ENCODE peak calls at places on chromosomes 3 and 15, in four cellular contexts. T is hepatocyte, H is cardiac fibroblast, R is small intestine. M is an unnamed sample.

GRCh38 chr15:39657714-39658113 is 76.8 kb downstream of the THBS1 start:
- DNase-seq in R (no peak), H (peak), T (no peak), M (no peak)

GRCh38 chr15:90143176-90143655 is 40.9 kb upstream of the IDH2 start:
- DNase-seq in T (peak), R (peak), H (peak), M (peak)

GRCh38 chr3:122055215-122055614 is at the start of gene CD86:
- DNase-seq in R (no peak), T (no peak), H (no peak), M (no peak)

GRCh38 chr3:195886181-195887141 is 21.9 kb downstream of the TNK2 start:
- DNase-seq in H (peak), T (no peak), R (no peak), M (no peak)

GRCh38 chr3:178982138-178982537 is 89.5 kb downstream of the ZMAT3 start:
- DNase-seq in T (no peak), H (no peak), R (no peak), M (no peak)

GRCh38 chr3:48633743-48634142 is 1.5 kb downstream of the SLC26A6 start:
- DNase-seq in R (no peak), H (no peak), T (no peak), M (no peak)

GRCh38 chr3:56890448-56891083 is 88.8 kb upstream of the ARHGEF3 start:
- DNase-seq in R (no peak), T (no peak), H (no peak), M (peak)

GRCh38 chr3:124784686-124785382 is 54.6 kb downstream of the UMPS start:
- DNase-seq in T (no peak), R (no peak), H (no peak), M (no peak)

GRCh38 chr3:106249159-106249558 is 380.3 kb upstream of the CBLB start:
- DNase-seq in H (no peak), R (peak), T (no peak), M (no peak)

DNA sequence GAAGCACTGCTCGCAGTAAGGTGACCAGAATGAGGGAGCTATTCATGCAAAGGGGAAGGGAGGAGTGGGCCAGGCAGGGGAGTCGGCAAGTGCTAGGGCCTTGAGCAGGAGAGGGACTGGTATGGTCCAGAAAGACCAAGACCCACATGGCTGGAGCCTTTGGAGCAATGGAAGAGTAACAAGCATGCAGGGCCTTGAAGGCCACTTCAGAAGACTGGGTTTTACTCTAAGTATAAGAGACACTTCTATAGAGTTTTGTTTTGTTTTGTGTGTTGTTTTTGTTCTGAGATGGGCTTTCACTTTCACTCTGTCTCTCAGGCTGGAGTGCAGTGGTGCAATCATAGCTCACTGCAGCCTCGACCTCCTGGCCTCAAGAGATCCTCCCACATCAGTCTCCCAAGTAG is 42.0 kb downstream of the BFSP2 start:
- DNase-seq in R (peak), H (no peak), T (no peak), M (no peak)
- H3K4me3 ChIP-seq in R (no peak), H (no peak), T (no peak), M (no peak)

GRCh38 chr15:35330921-35331320 is 215.0 kb downstream of the DPH6 start:
- DNase-seq in R (no peak), T (no peak), H (no peak), M (no peak)

GRCh38 chr15:35329993-35330695 is 215.8 kb downstream of the DPH6 start:
- DNase-seq in H (no peak), T (no peak), R (no peak), M (no peak)

GRCh38 chr15:35327789-35328188 is 218.2 kb downstream of the DPH6 start:
- DNase-seq in H (no peak), R (no peak), T (no peak), M (no peak)

GRCh38 chr15:35325374-35325941 is 220.5 kb downstream of the DPH6 start:
- DNase-seq in R (no peak), H (no peak), T (no peak), M (no peak)

DNA sequence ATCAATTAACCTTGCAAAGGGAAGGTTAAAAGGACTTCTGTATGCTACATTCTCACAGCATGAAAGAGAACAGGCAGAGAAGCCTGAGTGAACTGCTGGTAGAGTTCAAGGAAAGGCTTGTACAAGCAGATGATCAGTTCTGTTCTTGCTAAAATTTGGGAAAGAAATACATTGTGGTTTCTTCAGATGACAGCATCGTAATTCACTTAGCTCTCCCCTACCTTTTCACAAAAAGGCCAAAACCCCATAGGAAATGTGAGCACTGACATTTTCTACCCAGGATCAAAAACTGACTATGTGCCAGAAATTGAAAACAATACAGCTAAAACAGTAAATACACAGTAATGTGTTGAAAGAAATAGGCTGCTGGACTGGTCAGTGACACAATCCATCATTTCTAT is 216.4 kb downstream of the DPH6 start:
- DNase-seq in R (no peak), T (no peak), H (no peak), M (no peak)
- H3K4me3 ChIP-seq in R (no peak), T (no peak), H (no peak), M (no peak)

DNA sequence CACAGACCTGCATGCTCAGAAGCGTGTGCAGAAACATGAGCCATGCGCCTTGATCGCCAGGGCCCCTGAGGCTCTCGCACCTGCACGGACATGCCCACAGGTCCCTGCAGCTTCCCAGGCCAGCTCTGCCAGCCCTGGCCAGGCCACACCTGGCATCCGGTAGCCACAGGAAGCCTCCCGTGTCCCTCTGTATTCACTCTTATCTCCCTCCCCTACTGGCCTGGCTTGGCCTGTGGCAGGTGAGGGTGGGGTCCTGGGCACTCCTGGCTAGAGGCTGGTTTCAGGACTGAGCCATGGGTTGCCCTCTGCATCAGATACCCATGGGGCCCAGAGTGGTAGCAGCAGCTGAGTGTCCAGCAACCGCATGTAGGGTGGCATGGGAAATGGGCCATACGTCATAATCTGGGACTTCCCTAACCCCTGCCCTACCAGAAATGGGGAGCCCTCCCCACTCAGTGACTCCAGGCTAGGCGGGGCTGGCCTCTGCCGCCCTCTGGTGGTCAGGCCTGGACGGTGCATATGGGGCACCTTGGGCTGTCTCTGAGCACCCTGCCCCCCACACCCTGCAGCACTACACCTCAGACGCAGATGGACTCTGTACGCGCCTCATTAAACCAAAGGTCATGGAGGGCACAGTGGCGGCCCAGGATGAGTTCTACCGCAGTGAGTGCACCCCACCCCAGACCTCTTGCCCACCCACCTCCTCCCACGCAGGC is 12.6 kb upstream of the LMAN1L start:
- DNase-seq in T (peak), H (peak), R (peak), M (no peak)
- H3K4me3 ChIP-seq in T (no peak), H (no peak), R (no peak), M (no peak)

GRCh38 chr3:187130346-187131066 is 8.8 kb downstream of the RPL39L start:
- DNase-seq in R (peak), T (no peak), H (peak), M (peak)
- H3K4me3 ChIP-seq in R (no peak), T (no peak), H (no peak), M (no peak)

GRCh38 chr15:30985081-30985531 is 6.3 kb downstream of the MTMR10 start:
- DNase-seq in T (no peak), R (peak), H (peak), M (no peak)
- H3K4me3 ChIP-seq in T (no peak), R (no peak), H (no peak), M (no peak)

DNA sequence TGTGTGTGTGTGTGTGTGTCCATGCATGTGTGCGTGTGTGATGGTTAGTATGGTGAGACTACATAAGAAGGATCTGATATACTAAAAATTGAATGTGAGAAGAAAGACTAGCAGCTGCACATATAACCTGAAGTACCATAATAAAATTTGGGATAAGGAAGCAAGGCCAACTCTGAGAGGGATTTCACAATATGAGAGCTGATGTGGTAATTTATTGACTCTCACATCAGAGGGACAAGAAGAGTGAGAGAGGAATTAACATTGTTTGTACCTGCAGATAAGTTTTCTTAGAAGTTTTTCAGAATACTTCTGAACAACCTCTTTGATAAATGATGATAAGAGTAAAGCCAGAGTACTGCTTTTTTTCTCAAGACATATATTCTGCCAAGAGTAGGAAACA is 415.7 kb upstream of the ARPP21 start:
- DNase-seq in T (no peak), H (no peak), R (no peak), M (no peak)
- H3K4me3 ChIP-seq in T (no peak), H (no peak), R (no peak), M (no peak)

DNA sequence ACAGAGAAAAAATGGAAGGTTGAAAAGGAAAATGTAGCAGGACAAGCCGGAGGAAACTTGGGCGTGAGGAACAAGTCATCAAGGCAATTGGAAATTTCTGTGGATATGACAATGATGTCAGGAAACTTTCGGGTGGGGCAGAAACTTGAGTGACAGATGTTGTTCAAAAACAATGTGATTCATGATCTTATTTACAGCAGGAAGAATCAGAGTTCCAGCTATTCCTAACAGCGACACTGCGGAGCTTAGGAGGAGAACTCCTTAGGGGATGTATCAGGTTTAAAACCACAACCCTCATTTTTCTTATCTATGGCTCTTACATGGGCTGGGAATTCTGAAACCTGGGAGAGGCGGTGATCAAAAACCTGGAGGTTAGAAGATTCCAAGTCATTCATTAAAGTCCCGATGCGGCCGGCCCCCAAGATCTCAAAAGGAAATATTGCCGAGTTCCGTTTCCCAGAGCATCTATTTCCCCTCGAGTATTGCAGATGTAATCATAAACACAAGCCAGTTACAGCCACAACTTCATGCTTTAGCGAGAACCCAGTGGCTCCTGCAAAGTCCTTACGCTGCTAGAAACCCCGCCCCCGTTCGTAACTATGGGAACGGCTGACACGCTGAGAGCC is 652 bp upstream of the ARRDC4 start:
- DNase-seq in H (no peak), R (peak), T (peak), M (no peak)
- H3K4me3 ChIP-seq in H (peak), R (peak), T (no peak), M (peak)

DNA sequence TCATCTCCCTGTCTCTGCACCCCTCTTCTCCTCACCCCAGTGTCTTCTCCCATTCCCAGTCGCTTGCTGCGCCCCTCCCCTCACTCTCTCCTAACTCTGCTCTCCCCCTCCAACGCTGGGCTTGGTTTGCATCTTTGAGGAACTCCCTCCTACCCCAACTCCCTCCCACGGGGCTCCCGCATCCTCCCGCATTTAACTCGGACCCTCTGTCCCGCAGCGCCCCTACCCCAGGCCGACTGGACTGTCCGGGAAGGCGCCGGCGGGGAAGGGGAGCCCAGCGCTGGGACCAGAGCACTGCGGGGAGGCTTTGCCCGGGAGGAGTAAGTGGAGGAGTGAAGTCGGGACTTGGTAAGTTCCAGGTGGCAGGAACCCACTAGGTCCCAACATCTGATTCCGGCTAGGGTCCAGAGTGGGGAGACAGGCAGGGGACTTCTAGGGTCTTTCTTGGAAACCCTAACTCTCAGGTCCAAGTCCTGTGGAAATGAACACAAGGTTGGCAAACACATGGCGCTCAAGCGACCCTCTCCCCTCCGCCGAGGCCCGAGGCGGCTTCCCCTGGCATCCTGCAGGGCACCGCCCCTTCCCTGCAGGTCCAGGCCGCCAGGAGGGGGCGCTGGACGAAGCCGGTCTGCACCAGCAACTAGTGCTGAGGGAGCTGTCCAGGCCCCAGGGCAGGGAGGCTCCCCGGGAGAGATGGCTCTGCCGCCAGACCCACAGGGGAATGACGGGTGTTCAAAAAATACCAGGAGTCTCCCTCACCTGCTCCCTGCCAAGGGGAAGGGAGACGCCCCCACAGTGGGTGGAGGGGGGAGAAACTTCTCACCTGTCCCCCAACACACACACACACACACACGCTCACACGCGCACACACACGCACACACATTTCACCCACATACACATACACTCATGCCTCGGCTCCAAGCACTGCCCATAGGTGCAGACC is 53.2 kb downstream of the LHFPL4 start:
- DNase-seq in T (peak), H (peak), R (peak), M (peak)
- H3K4me3 ChIP-seq in T (no peak), H (no peak), R (no peak), M (no peak)

M was measured in Jurkat, Clone E6-1.